ENCODE peak calls at places on chromosomes 3 and 15, in seven cellular contexts. M is CD4-positive, alpha-beta T cell; T is foreskin keratinocyte; I is PC-9; H is NB4; D is lower lobe of right lung; W is Peyer's patch. U is an unnamed sample.

GRCh38 chr15:48842501-48842900 is 31.6 kb upstream of the CEP152 start:
- DNase-seq in T (no peak), W (no peak), D (no peak), H (no peak), M (no peak), I (no peak), U (no peak)

GRCh38 chr15:100878601-100879000 is 1.0 kb upstream of the ALDH1A3 start:
- DNase-seq in D (no peak), M (no peak), I (no peak), H (no peak), W (no peak), T (no peak), U (no peak)

GRCh38 chr3:170726976-170727661 is 141.2 kb upstream of the SLC7A14 start:
- DNase-seq in I (peak), D (no peak), M (no peak), T (peak), H (peak), W (no peak), U (no peak)

GRCh38 chr15:49669288-49669687 is 48.4 kb downstream of the DTWD1 start:
- DNase-seq in H (no peak), D (no peak), M (no peak), W (no peak), T (no peak), I (no peak), U (no peak)

GRCh38 chr3:187041362-187042061 is 97.8 kb downstream of the RPL39L start:
- DNase-seq in H (peak), W (peak), T (no peak), D (no peak), I (no peak), M (peak), U (no peak)

GRCh38 chr3:172946061-172946460 is 195.0 kb downstream of the SPATA16 start:
- DNase-seq in D (no peak), H (no peak), T (no peak), M (no peak), W (no peak), I (no peak), U (no peak)

GRCh38 chr3:58308728-58309127 is 2.4 kb downstream of the HTD2 start:
- DNase-seq in W (no peak), T (no peak), H (no peak), M (no peak), I (no peak), D (no peak), U (peak)

GRCh38 chr3:159788987-159789386 is 199.6 kb upstream of the IL12A start:
- DNase-seq in H (no peak), I (no peak), T (peak), D (no peak), M (no peak), W (no peak), U (no peak)

GRCh38 chr3:101066776-101067175 is 73.6 kb upstream of the ABI3BP start:
- DNase-seq in T (no peak), D (no peak), H (no peak), M (no peak), I (no peak), W (no peak), U (no peak)

GRCh38 chr15:48062476-48062875 is 58.3 kb upstream of the SLC24A5 start:
- DNase-seq in T (no peak), W (no peak), M (no peak), I (no peak), H (no peak), D (no peak), U (no peak)

GRCh38 chr15:68821898-68822380 is 1.2 kb upstream of the ANP32A start:
- DNase-seq in H (peak), I (peak), T (no peak), W (no peak), D (no peak), M (no peak), U (no peak)

GRCh38 chr3:38116471-38117162 is 20.3 kb downstream of the ACAA1 start:
- DNase-seq in D (peak), T (no peak), H (peak), I (no peak), W (no peak), M (no peak), U (no peak)

GRCh38 chr3:46576-46975 is 150.0 kb upstream of the CHL1 start:
- DNase-seq in M (no peak), W (no peak), H (no peak), T (no peak), D (no peak), I (no peak), U (no peak)

GRCh38 chr3:145124886-145125285 is 1036.1 kb downstream of the PLOD2 start:
- DNase-seq in M (no peak), T (no peak), I (no peak), W (no peak), H (no peak), D (no peak), U (no peak)

GRCh38 chr15:70781236-70781635 is 17.9 kb upstream of the UACA start:
- DNase-seq in M (no peak), T (peak), I (peak), H (no peak), D (no peak), W (no peak), U (no peak)

GRCh38 chr3:121894191-121894990 is at the start of gene SLC15A2:
- DNase-seq in W (no peak), D (peak), H (no peak), T (no peak), M (no peak), I (no peak), U (no peak)

GRCh38 chr15:62649793-62650420 is 392.6 kb upstream of the TPM1 start:
- DNase-seq in T (no peak), H (peak), M (no peak), D (no peak), I (no peak), W (no peak), U (no peak)

GRCh38 chr3:193970773-193971206 is 165.2 kb upstream of the HES1 start:
- DNase-seq in W (no peak), T (peak), I (peak), H (no peak), D (no peak), M (no peak), U (no peak)

GRCh38 chr3:36193448-36193847 is 186.9 kb upstream of the STAC start:
- DNase-seq in W (no peak), T (peak), I (no peak), M (no peak), H (peak), D (no peak), U (no peak)

GRCh38 chr3:107117922-107118576 is 259.2 kb upstream of the CCDC54 start:
- DNase-seq in T (peak), H (peak), I (peak), D (no peak), M (no peak), W (no peak), U (peak)

GRCh38 chr3:141421639-141422319 is 53.5 kb downstream of the ZBTB38 start:
- DNase-seq in D (no peak), T (no peak), H (no peak), I (no peak), W (no peak), M (no peak), U (no peak)

GRCh38 chr3:63960048-63960711 is 48.0 kb upstream of the SCAANT1 start:
- DNase-seq in W (no peak), M (no peak), T (no peak), H (peak), D (no peak), I (peak), U (no peak)

GRCh38 chr15:50628421-50628820 is 58.2 kb downstream of the TRPM7 start:
- DNase-seq in H (no peak), I (no peak), M (no peak), W (no peak), D (no peak), T (no peak), U (no peak)

GRCh38 chr3:159761377-159761776 is 227.3 kb upstream of the IL12A start:
- DNase-seq in D (no peak), H (no peak), I (peak), W (no peak), T (no peak), M (no peak), U (peak)

GRCh38 chr3:45319231-45320085 is 68.9 kb upstream of the LARS2 start:
- DNase-seq in T (no peak), M (no peak), W (no peak), I (no peak), D (no peak), H (no peak), U (no peak)

GRCh38 chr15:101091080-101092017 is 160.5 kb downstream of the CHSY1 start:
- DNase-seq in M (no peak), I (no peak), T (no peak), W (no peak), H (no peak), D (no peak), U (peak)

GRCh38 chr15:76169792-76170425 is 110.1 kb downstream of the TMEM266 start:
- DNase-seq in D (no peak), I (no peak), T (no peak), M (no peak), W (no peak), H (no peak), U (no peak)

GRCh38 chr3:105594219-105594618 is 227.5 kb downstream of the ALCAM start:
- DNase-seq in H (no peak), M (no peak), W (no peak), D (no peak), T (peak), I (no peak), U (no peak)

GRCh38 chr15:85419200-85419599 is 38.8 kb downstream of the AKAP13 start:
- DNase-seq in D (no peak), I (no peak), M (no peak), H (no peak), W (no peak), T (no peak), U (no peak)

GRCh38 chr15:80436511-80437307 is 32.5 kb downstream of the ARNT2 start:
- DNase-seq in D (no peak), T (peak), M (no peak), W (peak), H (peak), I (peak), U (no peak)

GRCh38 chr15:95323798-95324197 is 1006.7 kb upstream of the NR2F2 start:
- DNase-seq in H (no peak), T (no peak), W (no peak), D (no peak), M (no peak), I (no peak), U (no peak)

GRCh38 chr15:101578443-101578894 is 73.7 kb downstream of the TM2D3 start:
- DNase-seq in T (no peak), H (peak), M (no peak), D (no peak), W (no peak), I (peak), U (no peak)

GRCh38 chr15:47603026-47603425 is 114.3 kb upstream of the SEMA6D start:
- DNase-seq in I (no peak), D (no peak), H (no peak), T (no peak), W (no peak), M (no peak), U (no peak)

GRCh38 chr3:169116056-169116693 is 547.3 kb downstream of the MECOM start:
- DNase-seq in H (no peak), T (no peak), W (no peak), D (no peak), I (no peak), M (no peak), U (no peak)

GRCh38 chr3:185070491-185071335 is 82.1 kb downstream of the C3orf70 start:
- DNase-seq in M (no peak), H (peak), T (no peak), I (peak), D (no peak), W (no peak), U (no peak)

GRCh38 chr3:184564685-184565385 is 3.2 kb downstream of the EPHB3 start:
- DNase-seq in M (no peak), H (no peak), I (no peak), T (no peak), W (no peak), D (no peak), U (no peak)

GRCh38 chr3:67737158-67737557 is 82.7 kb upstream of the SUCLG2 start:
- DNase-seq in I (no peak), W (no peak), H (no peak), T (no peak), M (no peak), D (no peak), U (no peak)

GRCh38 chr3:33441322-33441976 is 1.2 kb upstream of the UBP1 start:
- DNase-seq in I (no peak), D (no peak), H (no peak), W (peak), T (no peak), M (no peak), U (no peak)

GRCh38 chr3:160801386-160802118 is 45.5 kb downstream of the PPM1L start:
- DNase-seq in H (peak), M (no peak), I (no peak), T (no peak), D (peak), W (no peak), U (no peak)

GRCh38 chr3:195559723-195560409 is 16.7 kb upstream of the PPP1R2 start:
- DNase-seq in H (no peak), I (peak), M (no peak), T (no peak), W (no peak), D (no peak), U (no peak)

GRCh38 chr3:195556390-195556789 is 13.3 kb upstream of the PPP1R2 start:
- DNase-seq in H (peak), W (peak), T (no peak), I (no peak), D (no peak), M (no peak), U (no peak)

GRCh38 chr3:195557327-195557726 is 14.2 kb upstream of the PPP1R2 start:
- DNase-seq in T (no peak), I (no peak), D (no peak), H (no peak), W (no peak), M (no peak), U (no peak)

GRCh38 chr3:195555110-195555509 is 12.0 kb upstream of the PPP1R2 start:
- DNase-seq in I (no peak), T (no peak), M (no peak), W (no peak), H (no peak), D (no peak), U (no peak)

GRCh38 chr3:195558602-195559001 is 15.5 kb upstream of the PPP1R2 start:
- DNase-seq in W (no peak), H (peak), T (no peak), I (peak), M (no peak), D (no peak), U (no peak)
- TF ChIP-seq CTCF in W (peak), H (peak), T (peak), I (peak), M (peak), D (peak), U (no peak)

GRCh38 chr15:58115692-58116091 is 22.5 kb upstream of the AQP9 start:
- DNase-seq in I (no peak), W (no peak), D (no peak), H (no peak), T (peak), M (no peak), U (no peak)
- TF ChIP-seq CTCF in I (no peak), W (no peak), D (peak), H (no peak), T (peak), M (no peak), U (no peak)

GRCh38 chr3:19025441-19025840 is 122.9 kb upstream of the KCNH8 start:
- DNase-seq in W (no peak), D (no peak), H (no peak), T (no peak), I (no peak), M (no peak), U (no peak)

GRCh38 chr3:19029837-19030835 is 118.2 kb upstream of the KCNH8 start:
- DNase-seq in I (no peak), H (peak), M (no peak), T (no peak), W (no peak), D (no peak), U (no peak)
- TF ChIP-seq CTCF in I (no peak), H (no peak), M (no peak), T (peak), W (no peak), D (no peak), U (no peak)

DNA sequence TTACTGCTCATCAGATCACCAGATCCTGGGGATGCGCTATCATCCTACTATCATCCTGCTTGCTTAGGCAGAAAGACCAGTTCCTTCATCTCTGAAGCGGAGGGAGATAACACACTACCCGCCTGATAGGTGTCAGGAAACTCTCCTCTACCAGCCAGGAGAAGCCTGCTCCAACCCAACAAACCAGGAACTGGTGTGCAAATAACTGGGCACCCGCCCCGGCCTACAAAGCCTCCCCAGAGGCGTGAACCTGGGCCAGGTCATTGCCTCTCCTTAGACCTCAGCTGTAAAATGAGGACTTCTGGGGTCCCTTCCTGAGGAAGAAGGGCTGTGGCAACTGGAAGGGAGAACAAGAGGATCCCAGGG is 61.5 kb downstream of the HOMER2 start:
- DNase-seq in M (no peak), T (no peak), H (no peak), W (no peak), I (no peak), D (no peak), U (no peak)
- TF ChIP-seq CTCF in M (no peak), T (no peak), H (no peak), W (no peak), I (no peak), D (no peak), U (no peak)

GRCh38 chr3:39124876-39125836 is 17.7 kb downstream of the TTC21A start:
- DNase-seq in T (no peak), H (no peak), D (peak), W (no peak), I (peak), M (no peak), U (no peak)
- TF ChIP-seq CTCF in T (peak), H (peak), D (peak), W (peak), I (peak), M (no peak), U (no peak)

DNA sequence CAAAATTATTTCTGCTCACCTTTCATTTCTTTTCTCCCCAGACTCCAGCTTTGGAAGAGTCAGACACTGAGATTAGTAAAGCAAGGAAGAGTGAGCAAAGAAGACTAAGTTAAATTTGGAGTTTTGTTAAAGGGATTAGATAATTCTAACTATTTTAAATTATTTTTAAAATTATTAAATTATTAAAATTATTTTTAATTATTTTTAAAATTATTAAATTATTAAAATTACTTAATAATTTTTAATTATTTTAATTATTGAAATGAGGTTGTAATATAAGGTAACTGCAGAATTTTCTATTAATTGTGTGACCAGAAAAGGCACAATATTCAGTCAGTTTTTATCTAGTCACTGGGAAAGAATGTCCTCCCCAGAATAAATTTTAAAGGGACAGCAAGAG is 185.0 kb upstream of the EOMES start:
- DNase-seq in T (no peak), D (no peak), M (no peak), W (no peak), H (no peak), I (no peak), U (no peak)
- TF ChIP-seq CTCF in T (no peak), D (no peak), M (no peak), W (no peak), H (no peak), I (no peak), U (no peak)

U was measured in ovary.